ENCODE peak calls at places on chromosomes 11 and 22, in seven cellular contexts. One of them, this sample, is unnamed.

GRCh38 chr11:90251599-90251998 is 28.8 kb upstream of the CHORDC1 start:
- DNase-seq in skeletal muscle cell: no peak
- DNase-seq in activated CD4-positive, alpha-beta T cell treated with anti-CD3 and anti-CD28 coated beads, Interleukin-2, amount 50 U/mL, for 1 hour: no peak
- DNase-seq in right cardiac atrium: no peak
- DNase-seq in dermis blood vessel endothelial cell: peak
- DNase-seq in H1: no peak
- DNase-seq in H4: no peak
- DNase-seq in this sample: no peak

GRCh38 chr11:107720305-107720775 is 8.5 kb upstream of the SLN start:
- DNase-seq in right cardiac atrium: no peak
- DNase-seq in activated CD4-positive, alpha-beta T cell treated with anti-CD3 and anti-CD28 coated beads, Interleukin-2, amount 50 U/mL, for 1 hour: no peak
- DNase-seq in H4: no peak
- DNase-seq in dermis blood vessel endothelial cell: no peak
- DNase-seq in H1: no peak
- DNase-seq in skeletal muscle cell: no peak
- DNase-seq in this sample: no peak

GRCh38 chr11:123640677-123641494 is 13.5 kb downstream of the SCN3B start:
- DNase-seq in H4: peak
- DNase-seq in dermis blood vessel endothelial cell: peak
- DNase-seq in H1: peak
- DNase-seq in skeletal muscle cell: no peak
- DNase-seq in right cardiac atrium: peak
- DNase-seq in activated CD4-positive, alpha-beta T cell treated with anti-CD3 and anti-CD28 coated beads, Interleukin-2, amount 50 U/mL, for 1 hour: peak
- DNase-seq in this sample: peak

GRCh38 chr11:67648796-67649613 is 1.5 kb downstream of the ACY3 start:
- DNase-seq in dermis blood vessel endothelial cell: no peak
- DNase-seq in H4: no peak
- DNase-seq in activated CD4-positive, alpha-beta T cell treated with anti-CD3 and anti-CD28 coated beads, Interleukin-2, amount 50 U/mL, for 1 hour: no peak
- DNase-seq in right cardiac atrium: no peak
- DNase-seq in skeletal muscle cell: no peak
- DNase-seq in H1: no peak
- DNase-seq in this sample: no peak

GRCh38 chr22:39087098-39087497 is 9.9 kb upstream of the APOBEC3H start:
- DNase-seq in activated CD4-positive, alpha-beta T cell treated with anti-CD3 and anti-CD28 coated beads, Interleukin-2, amount 50 U/mL, for 1 hour: no peak
- DNase-seq in H1: no peak
- DNase-seq in H4: no peak
- DNase-seq in dermis blood vessel endothelial cell: no peak
- DNase-seq in skeletal muscle cell: no peak
- DNase-seq in right cardiac atrium: no peak
- DNase-seq in this sample: no peak

GRCh38 chr11:2929880-2930704 is 872 bp upstream of the PHLDA2 start:
- DNase-seq in dermis blood vessel endothelial cell: peak
- DNase-seq in right cardiac atrium: peak
- DNase-seq in H4: peak
- DNase-seq in H1: peak
- DNase-seq in activated CD4-positive, alpha-beta T cell treated with anti-CD3 and anti-CD28 coated beads, Interleukin-2, amount 50 U/mL, for 1 hour: no peak
- DNase-seq in skeletal muscle cell: no peak
- DNase-seq in this sample: no peak

GRCh38 chr11:115168229-115168671 is 336.0 kb downstream of the CADM1 start:
- DNase-seq in right cardiac atrium: no peak
- DNase-seq in H1: no peak
- DNase-seq in dermis blood vessel endothelial cell: no peak
- DNase-seq in H4: no peak
- DNase-seq in skeletal muscle cell: no peak
- DNase-seq in activated CD4-positive, alpha-beta T cell treated with anti-CD3 and anti-CD28 coated beads, Interleukin-2, amount 50 U/mL, for 1 hour: no peak
- DNase-seq in this sample: no peak

GRCh38 chr11:118152552-118153471 is at the start of gene SCN4B:
- DNase-seq in right cardiac atrium: peak
- DNase-seq in H1: peak
- DNase-seq in activated CD4-positive, alpha-beta T cell treated with anti-CD3 and anti-CD28 coated beads, Interleukin-2, amount 50 U/mL, for 1 hour: no peak
- DNase-seq in H4: peak
- DNase-seq in dermis blood vessel endothelial cell: peak
- DNase-seq in skeletal muscle cell: no peak
- DNase-seq in this sample: no peak

GRCh38 chr22:48884292-48884691 is 943.4 kb downstream of the BRD1 start:
- DNase-seq in skeletal muscle cell: no peak
- DNase-seq in activated CD4-positive, alpha-beta T cell treated with anti-CD3 and anti-CD28 coated beads, Interleukin-2, amount 50 U/mL, for 1 hour: no peak
- DNase-seq in dermis blood vessel endothelial cell: no peak
- DNase-seq in right cardiac atrium: no peak
- DNase-seq in H1: no peak
- DNase-seq in H4: no peak
- DNase-seq in this sample: no peak

GRCh38 chr11:19714387-19715363 is 2.0 kb downstream of the NAV2 start:
- DNase-seq in H4: peak
- DNase-seq in activated CD4-positive, alpha-beta T cell treated with anti-CD3 and anti-CD28 coated beads, Interleukin-2, amount 50 U/mL, for 1 hour: no peak
- DNase-seq in dermis blood vessel endothelial cell: peak
- DNase-seq in right cardiac atrium: peak
- DNase-seq in skeletal muscle cell: no peak
- DNase-seq in H1: peak
- DNase-seq in this sample: no peak

GRCh38 chr11:12044799-12045198 is 36.4 kb upstream of the DKK3 start:
- DNase-seq in right cardiac atrium: no peak
- DNase-seq in H1: no peak
- DNase-seq in dermis blood vessel endothelial cell: no peak
- DNase-seq in skeletal muscle cell: no peak
- DNase-seq in activated CD4-positive, alpha-beta T cell treated with anti-CD3 and anti-CD28 coated beads, Interleukin-2, amount 50 U/mL, for 1 hour: no peak
- DNase-seq in H4: no peak
- DNase-seq in this sample: no peak

GRCh38 chr11:61700720-61701119 is 20.5 kb downstream of the DAGLA start:
- DNase-seq in dermis blood vessel endothelial cell: no peak
- DNase-seq in H1: no peak
- DNase-seq in right cardiac atrium: no peak
- DNase-seq in activated CD4-positive, alpha-beta T cell treated with anti-CD3 and anti-CD28 coated beads, Interleukin-2, amount 50 U/mL, for 1 hour: no peak
- DNase-seq in skeletal muscle cell: no peak
- DNase-seq in H4: no peak
- DNase-seq in this sample: no peak

GRCh38 chr11:10488121-10488580 is 33.1 kb downstream of the AMPD3 start:
- DNase-seq in skeletal muscle cell: no peak
- DNase-seq in H4: peak
- DNase-seq in dermis blood vessel endothelial cell: no peak
- DNase-seq in activated CD4-positive, alpha-beta T cell treated with anti-CD3 and anti-CD28 coated beads, Interleukin-2, amount 50 U/mL, for 1 hour: no peak
- DNase-seq in right cardiac atrium: no peak
- DNase-seq in H1: peak
- DNase-seq in this sample: no peak

GRCh38 chr11:15594607-15595006 is 479.9 kb downstream of the INSC start:
- DNase-seq in H1: peak
- DNase-seq in H4: no peak
- DNase-seq in dermis blood vessel endothelial cell: no peak
- DNase-seq in activated CD4-positive, alpha-beta T cell treated with anti-CD3 and anti-CD28 coated beads, Interleukin-2, amount 50 U/mL, for 1 hour: no peak
- DNase-seq in right cardiac atrium: no peak
- DNase-seq in skeletal muscle cell: no peak
- DNase-seq in this sample: no peak

GRCh38 chr22:24683671-24684070 is 80.7 kb downstream of the GGT1 start:
- DNase-seq in dermis blood vessel endothelial cell: peak
- DNase-seq in skeletal muscle cell: no peak
- DNase-seq in H4: no peak
- DNase-seq in right cardiac atrium: no peak
- DNase-seq in activated CD4-positive, alpha-beta T cell treated with anti-CD3 and anti-CD28 coated beads, Interleukin-2, amount 50 U/mL, for 1 hour: no peak
- DNase-seq in H1: no peak
- DNase-seq in this sample: no peak

GRCh38 chr22:50599816-50600454 is 658 bp upstream of the MAPK8IP2 start:
- DNase-seq in right cardiac atrium: peak
- DNase-seq in activated CD4-positive, alpha-beta T cell treated with anti-CD3 and anti-CD28 coated beads, Interleukin-2, amount 50 U/mL, for 1 hour: peak
- DNase-seq in dermis blood vessel endothelial cell: peak
- DNase-seq in H1: peak
- DNase-seq in H4: no peak
- DNase-seq in skeletal muscle cell: no peak
- DNase-seq in this sample: no peak

GRCh38 chr22:38997518-38997917 is 15.4 kb downstream of the APOBEC3B start:
- DNase-seq in H1: no peak
- DNase-seq in dermis blood vessel endothelial cell: no peak
- DNase-seq in skeletal muscle cell: no peak
- DNase-seq in activated CD4-positive, alpha-beta T cell treated with anti-CD3 and anti-CD28 coated beads, Interleukin-2, amount 50 U/mL, for 1 hour: no peak
- DNase-seq in right cardiac atrium: no peak
- DNase-seq in H4: no peak
- DNase-seq in this sample: no peak

GRCh38 chr11:86201371-86201770 is 43.2 kb upstream of the EED start:
- DNase-seq in skeletal muscle cell: no peak
- DNase-seq in H4: no peak
- DNase-seq in activated CD4-positive, alpha-beta T cell treated with anti-CD3 and anti-CD28 coated beads, Interleukin-2, amount 50 U/mL, for 1 hour: no peak
- DNase-seq in dermis blood vessel endothelial cell: no peak
- DNase-seq in right cardiac atrium: no peak
- DNase-seq in H1: no peak
- DNase-seq in this sample: no peak

GRCh38 chr11:12318791-12319733 is 58.3 kb upstream of the PARVA start:
- DNase-seq in activated CD4-positive, alpha-beta T cell treated with anti-CD3 and anti-CD28 coated beads, Interleukin-2, amount 50 U/mL, for 1 hour: no peak
- DNase-seq in skeletal muscle cell: no peak
- DNase-seq in H4: peak
- DNase-seq in right cardiac atrium: no peak
- DNase-seq in dermis blood vessel endothelial cell: no peak
- DNase-seq in H1: no peak
- DNase-seq in this sample: no peak

GRCh38 chr11:103488021-103488420 is 378.8 kb downstream of the DYNC2H1 start:
- DNase-seq in H1: no peak
- DNase-seq in dermis blood vessel endothelial cell: no peak
- DNase-seq in H4: no peak
- DNase-seq in activated CD4-positive, alpha-beta T cell treated with anti-CD3 and anti-CD28 coated beads, Interleukin-2, amount 50 U/mL, for 1 hour: no peak
- DNase-seq in skeletal muscle cell: no peak
- DNase-seq in right cardiac atrium: no peak
- DNase-seq in this sample: no peak

GRCh38 chr22:47929073-47929472 is 1166.6 kb downstream of the TBC1D22A start:
- DNase-seq in H4: no peak
- DNase-seq in right cardiac atrium: no peak
- DNase-seq in dermis blood vessel endothelial cell: no peak
- DNase-seq in activated CD4-positive, alpha-beta T cell treated with anti-CD3 and anti-CD28 coated beads, Interleukin-2, amount 50 U/mL, for 1 hour: no peak
- DNase-seq in skeletal muscle cell: no peak
- DNase-seq in H1: no peak
- DNase-seq in this sample: no peak

GRCh38 chr11:75371930-75372876 is 20.7 kb upstream of the ARRB1 start:
- DNase-seq in dermis blood vessel endothelial cell: no peak
- DNase-seq in H4: no peak
- DNase-seq in H1: no peak
- DNase-seq in right cardiac atrium: no peak
- DNase-seq in activated CD4-positive, alpha-beta T cell treated with anti-CD3 and anti-CD28 coated beads, Interleukin-2, amount 50 U/mL, for 1 hour: no peak
- DNase-seq in skeletal muscle cell: no peak
- DNase-seq in this sample: no peak

GRCh38 chr22:22823126-22823804 is 64.4 kb upstream of the IGLL5 start:
- DNase-seq in right cardiac atrium: no peak
- DNase-seq in H4: no peak
- DNase-seq in skeletal muscle cell: no peak
- DNase-seq in activated CD4-positive, alpha-beta T cell treated with anti-CD3 and anti-CD28 coated beads, Interleukin-2, amount 50 U/mL, for 1 hour: no peak
- DNase-seq in dermis blood vessel endothelial cell: peak
- DNase-seq in H1: no peak
- DNase-seq in this sample: no peak

GRCh38 chr11:79439893-79440450 is 858 bp downstream of the TENM4 start:
- DNase-seq in dermis blood vessel endothelial cell: no peak
- DNase-seq in activated CD4-positive, alpha-beta T cell treated with anti-CD3 and anti-CD28 coated beads, Interleukin-2, amount 50 U/mL, for 1 hour: no peak
- DNase-seq in right cardiac atrium: no peak
- DNase-seq in H1: peak
- DNase-seq in H4: no peak
- DNase-seq in skeletal muscle cell: no peak
- DNase-seq in this sample: no peak

GRCh38 chr11:65108469-65109123 is 3.1 kb upstream of the TM7SF2 start:
- DNase-seq in activated CD4-positive, alpha-beta T cell treated with anti-CD3 and anti-CD28 coated beads, Interleukin-2, amount 50 U/mL, for 1 hour: no peak
- DNase-seq in H1: no peak
- DNase-seq in dermis blood vessel endothelial cell: no peak
- DNase-seq in H4: no peak
- DNase-seq in right cardiac atrium: no peak
- DNase-seq in skeletal muscle cell: no peak
- DNase-seq in this sample: no peak

GRCh38 chr11:71408826-71409225 is 39.4 kb downstream of the DHCR7 start:
- DNase-seq in dermis blood vessel endothelial cell: no peak
- DNase-seq in H1: no peak
- DNase-seq in H4: no peak
- DNase-seq in right cardiac atrium: no peak
- DNase-seq in skeletal muscle cell: no peak
- DNase-seq in activated CD4-positive, alpha-beta T cell treated with anti-CD3 and anti-CD28 coated beads, Interleukin-2, amount 50 U/mL, for 1 hour: no peak
- DNase-seq in this sample: no peak

GRCh38 chr11:123194308-123195181 is 503 bp downstream of the CLMP start:
- DNase-seq in H1: no peak
- DNase-seq in activated CD4-positive, alpha-beta T cell treated with anti-CD3 and anti-CD28 coated beads, Interleukin-2, amount 50 U/mL, for 1 hour: no peak
- DNase-seq in right cardiac atrium: peak
- DNase-seq in H4: peak
- DNase-seq in skeletal muscle cell: no peak
- DNase-seq in dermis blood vessel endothelial cell: no peak
- DNase-seq in this sample: no peak

GRCh38 chr11:82858556-82859091 is 41.6 kb downstream of the PRCP start:
- DNase-seq in skeletal muscle cell: peak
- DNase-seq in activated CD4-positive, alpha-beta T cell treated with anti-CD3 and anti-CD28 coated beads, Interleukin-2, amount 50 U/mL, for 1 hour: no peak
- DNase-seq in dermis blood vessel endothelial cell: peak
- DNase-seq in H4: peak
- DNase-seq in H1: no peak
- DNase-seq in right cardiac atrium: no peak
- DNase-seq in this sample: no peak

GRCh38 chr11:72223615-72224586 is 666 bp upstream of the INPPL1 start:
- DNase-seq in H4: no peak
- DNase-seq in dermis blood vessel endothelial cell: peak
- DNase-seq in skeletal muscle cell: no peak
- DNase-seq in activated CD4-positive, alpha-beta T cell treated with anti-CD3 and anti-CD28 coated beads, Interleukin-2, amount 50 U/mL, for 1 hour: peak
- DNase-seq in H1: peak
- DNase-seq in right cardiac atrium: peak
- DNase-seq in this sample: no peak

GRCh38 chr11:5123802-5124521 is 14.2 kb downstream of the OR52A5 start:
- DNase-seq in skeletal muscle cell: peak
- DNase-seq in H4: peak
- DNase-seq in right cardiac atrium: peak
- DNase-seq in activated CD4-positive, alpha-beta T cell treated with anti-CD3 and anti-CD28 coated beads, Interleukin-2, amount 50 U/mL, for 1 hour: peak
- DNase-seq in H1: peak
- DNase-seq in dermis blood vessel endothelial cell: peak
- DNase-seq in this sample: peak

GRCh38 chr11:73216466-73216865 is 1.6 kb upstream of the P2RY2 start:
- DNase-seq in activated CD4-positive, alpha-beta T cell treated with anti-CD3 and anti-CD28 coated beads, Interleukin-2, amount 50 U/mL, for 1 hour: no peak
- DNase-seq in right cardiac atrium: no peak
- DNase-seq in H1: no peak
- DNase-seq in skeletal muscle cell: no peak
- DNase-seq in H4: no peak
- DNase-seq in dermis blood vessel endothelial cell: no peak
- DNase-seq in this sample: no peak

GRCh38 chr11:113177596-113178115 is 136.7 kb upstream of the TTC12 start:
- DNase-seq in H4: no peak
- DNase-seq in activated CD4-positive, alpha-beta T cell treated with anti-CD3 and anti-CD28 coated beads, Interleukin-2, amount 50 U/mL, for 1 hour: no peak
- DNase-seq in H1: no peak
- DNase-seq in skeletal muscle cell: no peak
- DNase-seq in right cardiac atrium: no peak
- DNase-seq in dermis blood vessel endothelial cell: no peak
- DNase-seq in this sample: no peak

GRCh38 chr22:30249049-30250038 is 2.8 kb upstream of the LIF start:
- DNase-seq in H4: no peak
- DNase-seq in skeletal muscle cell: no peak
- DNase-seq in H1: no peak
- DNase-seq in dermis blood vessel endothelial cell: no peak
- DNase-seq in right cardiac atrium: peak
- DNase-seq in activated CD4-positive, alpha-beta T cell treated with anti-CD3 and anti-CD28 coated beads, Interleukin-2, amount 50 U/mL, for 1 hour: no peak
- DNase-seq in this sample: no peak

This sample was measured in iPS DF 6.9.